ENCODE peak calls at places on chromosomes 16 and 17, in eight cellular contexts. F, T, N, L, Z, X, I and C are unnamed samples.

GRCh38 chr17:80034977-80035686 is 540 bp downstream of the TBC1D16 start:
- DNase-seq in X (no peak), L (peak), I (peak), T (no peak), N (no peak), F (no peak), Z (peak), C (no peak)

GRCh38 chr17:20996724-20997615 is 45.8 kb downstream of the USP22 start:
- DNase-seq in X (no peak), F (no peak), T (no peak), Z (no peak), N (no peak), L (no peak), I (no peak), C (no peak)

GRCh38 chr17:67671492-67671891 is 46.2 kb upstream of the NOL11 start:
- DNase-seq in N (peak), F (no peak), L (no peak), X (no peak), Z (no peak), I (no peak), T (peak), C (peak)

GRCh38 chr16:85473909-85474640 is 139.0 kb upstream of the GSE1 start:
- DNase-seq in Z (no peak), N (peak), T (peak), L (no peak), I (no peak), X (no peak), F (no peak), C (no peak)

GRCh38 chr16:8887952-8888560 is 5.9 kb downstream of the LITAFD start:
- DNase-seq in Z (peak), I (no peak), T (no peak), L (no peak), N (no peak), X (no peak), F (peak), C (no peak)

GRCh38 chr17:75685508-75685907 is 18.4 kb downstream of the SAP30BP start:
- DNase-seq in X (no peak), F (no peak), L (peak), Z (no peak), N (no peak), T (no peak), I (no peak), C (no peak)

GRCh38 chr16:67201411-67202345 is 2.7 kb downstream of the ELMO3 start:
- DNase-seq in I (no peak), L (no peak), Z (no peak), X (no peak), N (no peak), T (no peak), F (no peak), C (no peak)

GRCh38 chr16:8646271-8646670 is 24.8 kb downstream of the METTL22 start:
- DNase-seq in X (no peak), T (no peak), F (no peak), Z (no peak), L (no peak), N (no peak), I (no peak), C (no peak)

GRCh38 chr16:12901204-12901596 is 198 bp upstream of the SHISA9 start:
- DNase-seq in Z (no peak), X (no peak), T (peak), N (peak), L (no peak), I (no peak), F (no peak), C (no peak)

GRCh38 chr17:78366109-78366848 is 6.4 kb upstream of the SOCS3 start:
- DNase-seq in F (no peak), X (no peak), L (no peak), I (no peak), T (peak), N (no peak), Z (no peak), C (no peak)

GRCh38 chr16:86824751-86825310 is 246.5 kb downstream of the FOXL1 start:
- DNase-seq in L (peak), F (no peak), N (no peak), T (no peak), X (no peak), I (no peak), Z (peak), C (no peak)

GRCh38 chr16:65099607-65100006 is 22.3 kb downstream of the CDH11 start:
- DNase-seq in T (no peak), Z (no peak), F (no peak), X (no peak), N (no peak), I (no peak), L (no peak), C (no peak)

GRCh38 chr16:19810817-19811731 is 73.6 kb downstream of the GPRC5B start:
- DNase-seq in I (no peak), Z (peak), N (no peak), X (no peak), L (peak), F (peak), T (no peak), C (no peak)

GRCh38 chr17:80944326-80944725 is 47.3 kb upstream of the CHMP6 start:
- DNase-seq in F (no peak), I (no peak), Z (no peak), L (no peak), T (no peak), X (no peak), N (no peak), C (no peak)

GRCh38 chr16:22318690-22319358 is 21.6 kb downstream of the POLR3E start:
- DNase-seq in N (peak), X (no peak), Z (peak), F (no peak), T (no peak), I (peak), L (peak), C (no peak)

GRCh38 chr16:56967733-56968132 is 6.0 kb downstream of the CETP start:
- DNase-seq in N (no peak), Z (no peak), T (no peak), F (no peak), I (no peak), X (no peak), L (peak), C (no peak)

GRCh38 chr17:17190188-17190587 is 15.9 kb downstream of the PLD6 start:
- DNase-seq in T (no peak), Z (no peak), N (no peak), I (no peak), X (no peak), F (no peak), L (no peak), C (no peak)

GRCh38 chr17:64384253-64385186 is 6.1 kb downstream of the PECAM1 start:
- DNase-seq in Z (peak), X (no peak), F (no peak), I (no peak), N (no peak), T (no peak), L (peak), C (no peak)

GRCh38 chr16:74984194-74984669 is 691 bp downstream of the WDR59 start:
- DNase-seq in I (no peak), L (peak), X (no peak), Z (peak), T (no peak), N (no peak), F (no peak), C (no peak)

GRCh38 chr16:69108069-69108904 is 2.8 kb downstream of the HAS3 start:
- DNase-seq in N (no peak), X (no peak), I (no peak), F (no peak), L (no peak), T (no peak), Z (peak), C (no peak)

GRCh38 chr16:19696961-19697360 is 21.1 kb downstream of the KNOP1 start:
- DNase-seq in F (no peak), Z (no peak), N (no peak), L (no peak), T (peak), I (no peak), X (no peak), C (no peak)

GRCh38 chr16:86500708-86501510 is 9.4 kb upstream of the FOXF1 start:
- DNase-seq in T (no peak), Z (no peak), N (no peak), X (no peak), F (no peak), L (no peak), I (no peak), C (no peak)

GRCh38 chr16:24145927-24146326 is 110.2 kb upstream of the CACNG3 start:
- DNase-seq in Z (no peak), X (no peak), T (no peak), L (no peak), I (no peak), N (no peak), F (no peak), C (no peak)

GRCh38 chr16:11157143-11157542 is 98.9 kb downstream of the SOCS1 start:
- DNase-seq in F (no peak), Z (no peak), N (no peak), L (no peak), T (no peak), I (no peak), X (no peak), C (no peak)

GRCh38 chr17:6704472-6705052 is 8.6 kb downstream of the SLC13A5 start:
- DNase-seq in Z (no peak), I (no peak), T (no peak), N (no peak), L (no peak), X (no peak), F (no peak), C (no peak)

GRCh38 chr16:370980-371728 is 816 bp upstream of the MRPL28 start:
- DNase-seq in L (no peak), F (no peak), X (no peak), I (no peak), Z (no peak), T (no peak), N (no peak), C (no peak)

GRCh38 chr17:3688852-3689261 is 7.1 kb downstream of the P2RX5 start:
- DNase-seq in X (no peak), N (no peak), F (no peak), T (no peak), L (no peak), I (no peak), Z (no peak), C (no peak)

GRCh38 chr16:89330177-89330856 is 112.8 kb downstream of the ZNF778 start:
- DNase-seq in X (no peak), L (no peak), Z (peak), N (no peak), I (peak), T (no peak), F (no peak), C (no peak)

GRCh38 chr17:48878920-48879898 is 13.4 kb upstream of the ATP5MC1 start:
- DNase-seq in X (peak), F (no peak), Z (peak), N (peak), T (peak), L (peak), I (peak), C (peak)

GRCh38 chr16:54787045-54787444 is 143.6 kb upstream of the IRX5 start:
- DNase-seq in I (no peak), L (no peak), Z (no peak), X (no peak), T (no peak), N (no peak), F (no peak), C (no peak)

GRCh38 chr16:89711601-89712475 is 8.9 kb downstream of the VPS9D1 start:
- DNase-seq in L (peak), Z (peak), I (peak), F (no peak), T (peak), N (no peak), X (no peak), C (no peak)

GRCh38 chr16:88552166-88552565 is 18.0 kb upstream of the ZC3H18 start:
- DNase-seq in F (no peak), N (no peak), L (no peak), X (no peak), T (no peak), I (no peak), Z (no peak), C (no peak)

GRCh38 chr17:47265983-47266541 is 12.4 kb downstream of the ITGB3 start:
- DNase-seq in X (no peak), T (no peak), L (peak), N (no peak), Z (peak), I (no peak), F (no peak), C (no peak)